ENCODE peak calls at places on chromosomes 11 and 22, in ten cellular contexts. One of them, this sample, is unnamed.

GRCh38 chr11:73760066-73760679 is 701 bp downstream of the RAB6A start:
- DNase-seq in ACHN: peak
- DNase-seq in posterior cingulate gyrus: peak
- DNase-seq in amniotic stem cell: no peak
- DNase-seq in occipital lobe: no peak
- DNase-seq in Jurkat, Clone E6-1: no peak
- DNase-seq in astrocyte of the hippocampus: peak
- DNase-seq in left kidney: peak
- DNase-seq in ureter: peak
- DNase-seq in GM23248: peak
- DNase-seq in this sample: no peak

GRCh38 chr11:17250561-17251350 is 25.8 kb upstream of the NUCB2 start:
- DNase-seq in ACHN: no peak
- DNase-seq in posterior cingulate gyrus: no peak
- DNase-seq in amniotic stem cell: no peak
- DNase-seq in occipital lobe: no peak
- DNase-seq in Jurkat, Clone E6-1: no peak
- DNase-seq in astrocyte of the hippocampus: peak
- DNase-seq in left kidney: no peak
- DNase-seq in ureter: no peak
- DNase-seq in GM23248: peak
- DNase-seq in this sample: no peak

GRCh38 chr11:28842716-28843115 is 734.5 kb downstream of the METTL15 start:
- DNase-seq in ACHN: no peak
- DNase-seq in posterior cingulate gyrus: no peak
- DNase-seq in amniotic stem cell: no peak
- DNase-seq in occipital lobe: no peak
- DNase-seq in Jurkat, Clone E6-1: no peak
- DNase-seq in astrocyte of the hippocampus: no peak
- DNase-seq in left kidney: no peak
- DNase-seq in ureter: no peak
- DNase-seq in GM23248: peak
- DNase-seq in this sample: no peak

GRCh38 chr11:86068138-86068861 is 584 bp downstream of the PICALM start:
- DNase-seq in ACHN: peak
- DNase-seq in posterior cingulate gyrus: peak
- DNase-seq in amniotic stem cell: no peak
- DNase-seq in occipital lobe: peak
- DNase-seq in Jurkat, Clone E6-1: no peak
- DNase-seq in astrocyte of the hippocampus: peak
- DNase-seq in left kidney: peak
- DNase-seq in ureter: peak
- DNase-seq in GM23248: peak
- DNase-seq in this sample: no peak

GRCh38 chr11:26987726-26988125 is 6.2 kb upstream of the FIBIN start:
- DNase-seq in ACHN: no peak
- DNase-seq in posterior cingulate gyrus: no peak
- DNase-seq in amniotic stem cell: no peak
- DNase-seq in occipital lobe: no peak
- DNase-seq in Jurkat, Clone E6-1: no peak
- DNase-seq in astrocyte of the hippocampus: no peak
- DNase-seq in left kidney: no peak
- DNase-seq in ureter: no peak
- DNase-seq in GM23248: peak
- DNase-seq in this sample: no peak

GRCh38 chr11:116890193-116890592 is 52.8 kb upstream of the APOA1 start:
- DNase-seq in ACHN: no peak
- DNase-seq in posterior cingulate gyrus: no peak
- DNase-seq in amniotic stem cell: no peak
- DNase-seq in occipital lobe: no peak
- DNase-seq in Jurkat, Clone E6-1: no peak
- DNase-seq in astrocyte of the hippocampus: no peak
- DNase-seq in left kidney: no peak
- DNase-seq in ureter: no peak
- DNase-seq in GM23248: no peak
- DNase-seq in this sample: no peak

GRCh38 chr22:39238966-39239510 is 5.7 kb downstream of the PDGFB start:
- DNase-seq in ACHN: no peak
- DNase-seq in posterior cingulate gyrus: no peak
- DNase-seq in amniotic stem cell: no peak
- DNase-seq in occipital lobe: no peak
- DNase-seq in Jurkat, Clone E6-1: no peak
- DNase-seq in astrocyte of the hippocampus: no peak
- DNase-seq in left kidney: no peak
- DNase-seq in ureter: no peak
- DNase-seq in GM23248: no peak
- DNase-seq in this sample: no peak

GRCh38 chr22:39150848-39151215 is 1.6 kb downstream of the CBX7 start:
- DNase-seq in ACHN: no peak
- DNase-seq in posterior cingulate gyrus: no peak
- DNase-seq in amniotic stem cell: no peak
- DNase-seq in occipital lobe: no peak
- DNase-seq in Jurkat, Clone E6-1: no peak
- DNase-seq in astrocyte of the hippocampus: no peak
- DNase-seq in left kidney: no peak
- DNase-seq in ureter: no peak
- DNase-seq in GM23248: peak
- DNase-seq in this sample: no peak

GRCh38 chr22:50326959-50327710 is at the start of gene DENND6B:
- DNase-seq in ACHN: peak
- DNase-seq in posterior cingulate gyrus: peak
- DNase-seq in amniotic stem cell: peak
- DNase-seq in occipital lobe: peak
- DNase-seq in Jurkat, Clone E6-1: no peak
- DNase-seq in astrocyte of the hippocampus: peak
- DNase-seq in left kidney: peak
- DNase-seq in ureter: peak
- DNase-seq in GM23248: peak
- DNase-seq in this sample: no peak

GRCh38 chr11:65419460-65419772 is 3.2 kb upstream of the NEAT1 start:
- DNase-seq in ACHN: peak
- DNase-seq in posterior cingulate gyrus: peak
- DNase-seq in amniotic stem cell: no peak
- DNase-seq in occipital lobe: no peak
- DNase-seq in Jurkat, Clone E6-1: no peak
- DNase-seq in astrocyte of the hippocampus: no peak
- DNase-seq in left kidney: no peak
- DNase-seq in ureter: no peak
- DNase-seq in GM23248: no peak
- DNase-seq in this sample: no peak

GRCh38 chr11:14376920-14377319 is 17.9 kb upstream of the RRAS2 start:
- DNase-seq in ACHN: no peak
- DNase-seq in posterior cingulate gyrus: no peak
- DNase-seq in amniotic stem cell: no peak
- DNase-seq in occipital lobe: no peak
- DNase-seq in Jurkat, Clone E6-1: no peak
- DNase-seq in astrocyte of the hippocampus: no peak
- DNase-seq in left kidney: no peak
- DNase-seq in ureter: no peak
- DNase-seq in GM23248: no peak
- DNase-seq in this sample: no peak

GRCh38 chr22:47090591-47091240 is 328.3 kb downstream of the TBC1D22A start:
- DNase-seq in ACHN: peak
- DNase-seq in posterior cingulate gyrus: no peak
- DNase-seq in amniotic stem cell: no peak
- DNase-seq in occipital lobe: no peak
- DNase-seq in Jurkat, Clone E6-1: no peak
- DNase-seq in astrocyte of the hippocampus: no peak
- DNase-seq in left kidney: peak
- DNase-seq in ureter: peak
- DNase-seq in GM23248: peak
- DNase-seq in this sample: no peak

GRCh38 chr11:114179234-114179941 is 116.8 kb upstream of the NNMT start:
- DNase-seq in ACHN: no peak
- DNase-seq in posterior cingulate gyrus: peak
- DNase-seq in amniotic stem cell: no peak
- DNase-seq in occipital lobe: peak
- DNase-seq in Jurkat, Clone E6-1: no peak
- DNase-seq in astrocyte of the hippocampus: peak
- DNase-seq in left kidney: peak
- DNase-seq in ureter: peak
- DNase-seq in GM23248: no peak
- DNase-seq in this sample: no peak

GRCh38 chr11:75031224-75031753 is 42.6 kb downstream of the NEU3 start:
- DNase-seq in ACHN: peak
- DNase-seq in posterior cingulate gyrus: no peak
- DNase-seq in amniotic stem cell: peak
- DNase-seq in occipital lobe: no peak
- DNase-seq in Jurkat, Clone E6-1: no peak
- DNase-seq in astrocyte of the hippocampus: peak
- DNase-seq in left kidney: peak
- DNase-seq in ureter: peak
- DNase-seq in GM23248: peak
- DNase-seq in this sample: no peak

GRCh38 chr22:41939981-41940852 is 6.7 kb downstream of the CENPM start:
- DNase-seq in ACHN: no peak
- DNase-seq in posterior cingulate gyrus: no peak
- DNase-seq in amniotic stem cell: no peak
- DNase-seq in occipital lobe: no peak
- DNase-seq in Jurkat, Clone E6-1: no peak
- DNase-seq in astrocyte of the hippocampus: no peak
- DNase-seq in left kidney: no peak
- DNase-seq in ureter: peak
- DNase-seq in GM23248: no peak
- DNase-seq in this sample: no peak

GRCh38 chr22:47110817-47111443 is 348.5 kb downstream of the TBC1D22A start:
- DNase-seq in ACHN: no peak
- DNase-seq in posterior cingulate gyrus: no peak
- DNase-seq in amniotic stem cell: no peak
- DNase-seq in occipital lobe: no peak
- DNase-seq in Jurkat, Clone E6-1: no peak
- DNase-seq in astrocyte of the hippocampus: no peak
- DNase-seq in left kidney: no peak
- DNase-seq in ureter: no peak
- DNase-seq in GM23248: no peak
- DNase-seq in this sample: no peak

GRCh38 chr11:39341461-39341860 is 2118.0 kb downstream of the LRRC4C start:
- DNase-seq in ACHN: no peak
- DNase-seq in posterior cingulate gyrus: no peak
- DNase-seq in amniotic stem cell: no peak
- DNase-seq in occipital lobe: no peak
- DNase-seq in Jurkat, Clone E6-1: no peak
- DNase-seq in astrocyte of the hippocampus: no peak
- DNase-seq in left kidney: no peak
- DNase-seq in ureter: no peak
- DNase-seq in GM23248: no peak
- DNase-seq in this sample: no peak

GRCh38 chr11:66607126-66607834 is 9.2 kb upstream of the RBM14 start:
- DNase-seq in ACHN: peak
- DNase-seq in posterior cingulate gyrus: peak
- DNase-seq in amniotic stem cell: no peak
- DNase-seq in occipital lobe: no peak
- DNase-seq in Jurkat, Clone E6-1: no peak
- DNase-seq in astrocyte of the hippocampus: peak
- DNase-seq in left kidney: no peak
- DNase-seq in ureter: peak
- DNase-seq in GM23248: peak
- DNase-seq in this sample: no peak

GRCh38 chr11:104852811-104853210 is 45.4 kb downstream of the CASP12 start:
- DNase-seq in ACHN: no peak
- DNase-seq in posterior cingulate gyrus: no peak
- DNase-seq in amniotic stem cell: no peak
- DNase-seq in occipital lobe: no peak
- DNase-seq in Jurkat, Clone E6-1: no peak
- DNase-seq in astrocyte of the hippocampus: peak
- DNase-seq in left kidney: no peak
- DNase-seq in ureter: no peak
- DNase-seq in GM23248: peak
- DNase-seq in this sample: no peak

GRCh38 chr11:82996966-82997606 is 74.6 kb downstream of the RAB30 start:
- DNase-seq in ACHN: no peak
- DNase-seq in posterior cingulate gyrus: no peak
- DNase-seq in amniotic stem cell: no peak
- DNase-seq in occipital lobe: no peak
- DNase-seq in Jurkat, Clone E6-1: no peak
- DNase-seq in astrocyte of the hippocampus: peak
- DNase-seq in left kidney: peak
- DNase-seq in ureter: no peak
- DNase-seq in GM23248: no peak
- DNase-seq in this sample: no peak

GRCh38 chr22:30246962-30247376 is 410 bp upstream of the LIF start:
- DNase-seq in ACHN: no peak
- DNase-seq in posterior cingulate gyrus: no peak
- DNase-seq in amniotic stem cell: no peak
- DNase-seq in occipital lobe: no peak
- DNase-seq in Jurkat, Clone E6-1: no peak
- DNase-seq in astrocyte of the hippocampus: peak
- DNase-seq in left kidney: no peak
- DNase-seq in ureter: no peak
- DNase-seq in GM23248: no peak
- DNase-seq in this sample: no peak

GRCh38 chr11:113690619-113691569 is 15.2 kb downstream of the TMPRSS5 start:
- DNase-seq in ACHN: peak
- DNase-seq in posterior cingulate gyrus: no peak
- DNase-seq in amniotic stem cell: no peak
- DNase-seq in occipital lobe: peak
- DNase-seq in Jurkat, Clone E6-1: no peak
- DNase-seq in astrocyte of the hippocampus: peak
- DNase-seq in left kidney: no peak
- DNase-seq in ureter: peak
- DNase-seq in GM23248: peak
- DNase-seq in this sample: no peak

GRCh38 chr22:45731041-45731797 is 59.6 kb downstream of the ATXN10 start:
- DNase-seq in ACHN: peak
- DNase-seq in posterior cingulate gyrus: no peak
- DNase-seq in amniotic stem cell: no peak
- DNase-seq in occipital lobe: no peak
- DNase-seq in Jurkat, Clone E6-1: no peak
- DNase-seq in astrocyte of the hippocampus: peak
- DNase-seq in left kidney: peak
- DNase-seq in ureter: no peak
- DNase-seq in GM23248: peak
- DNase-seq in this sample: no peak

GRCh38 chr11:116505466-116506247 is 267.1 kb downstream of the BUD13 start:
- DNase-seq in ACHN: no peak
- DNase-seq in posterior cingulate gyrus: no peak
- DNase-seq in amniotic stem cell: no peak
- DNase-seq in occipital lobe: no peak
- DNase-seq in Jurkat, Clone E6-1: no peak
- DNase-seq in astrocyte of the hippocampus: no peak
- DNase-seq in left kidney: no peak
- DNase-seq in ureter: no peak
- DNase-seq in GM23248: no peak
- DNase-seq in this sample: no peak